ENCODE peak calls at places on chromosomes 4 and X, in four cellular contexts. One of them, this sample, is unnamed.

GRCh38 chrX:153925739-153926593 is at the start of gene ARHGAP4:
- DNase-seq in pancreas: no peak
- DNase-seq in left colon: no peak
- DNase-seq in H7: peak
- DNase-seq in this sample: peak

GRCh38 chrX:18426004-18426320 is 554 bp downstream of the CDKL5 start:
- DNase-seq in pancreas: peak
- DNase-seq in left colon: no peak
- DNase-seq in H7: no peak
- DNase-seq in this sample: no peak

GRCh38 chr4:105350859-105351494 is 122.9 kb downstream of the PPA2 start:
- DNase-seq in H7: no peak
- DNase-seq in left colon: no peak
- DNase-seq in pancreas: no peak
- DNase-seq in this sample: no peak

GRCh38 chr4:39855909-39856512 is 121.7 kb downstream of the PDS5A start:
- DNase-seq in H7: no peak
- DNase-seq in left colon: no peak
- DNase-seq in pancreas: no peak
- DNase-seq in this sample: no peak

GRCh38 chr4:115090483-115091075 is 22.8 kb downstream of the NDST4 start:
- DNase-seq in pancreas: no peak
- DNase-seq in left colon: no peak
- DNase-seq in H7: peak
- DNase-seq in this sample: peak

GRCh38 chrX:110409925-110410324 is 51.3 kb downstream of the RTL9 start:
- DNase-seq in H7: no peak
- DNase-seq in pancreas: no peak
- DNase-seq in left colon: no peak
- DNase-seq in this sample: no peak

GRCh38 chr4:126778348-126778747 is 854.4 kb upstream of the INTU start:
- DNase-seq in left colon: no peak
- DNase-seq in H7: no peak
- DNase-seq in pancreas: no peak
- DNase-seq in this sample: no peak

GRCh38 chrX:118755633-118756032 is 28.2 kb downstream of the IL13RA1 start:
- DNase-seq in pancreas: no peak
- DNase-seq in left colon: no peak
- DNase-seq in H7: no peak
- DNase-seq in this sample: no peak

GRCh38 chr4:37995299-37995821 is 35.2 kb downstream of the PTTG2 start:
- DNase-seq in left colon: no peak
- DNase-seq in H7: no peak
- DNase-seq in pancreas: no peak
- DNase-seq in this sample: no peak

GRCh38 chr4:39664828-39665731 is 26.4 kb upstream of the SMIM14 start:
- DNase-seq in pancreas: no peak
- DNase-seq in H7: no peak
- DNase-seq in left colon: no peak
- DNase-seq in this sample: no peak

GRCh38 chr4:2824329-2825183 is 19.1 kb upstream of the ADD1 start:
- DNase-seq in pancreas: no peak
- DNase-seq in left colon: peak
- DNase-seq in H7: peak
- DNase-seq in this sample: no peak

GRCh38 chr4:177308125-177308524 is 1.5 kb upstream of the NEIL3 start:
- DNase-seq in H7: no peak
- DNase-seq in left colon: no peak
- DNase-seq in pancreas: no peak
- DNase-seq in this sample: no peak

GRCh38 chr4:123444298-123444731 is 47.7 kb downstream of the SPRY1 start:
- DNase-seq in left colon: peak
- DNase-seq in H7: peak
- DNase-seq in pancreas: peak
- DNase-seq in this sample: peak

GRCh38 chr4:158314756-158315487 is 104.6 kb downstream of the TMEM144 start:
- DNase-seq in pancreas: no peak
- DNase-seq in H7: no peak
- DNase-seq in left colon: no peak
- DNase-seq in this sample: no peak

GRCh38 chrX:111349934-111350333 is 62.1 kb downstream of the DCX start:
- DNase-seq in H7: no peak
- DNase-seq in left colon: no peak
- DNase-seq in pancreas: no peak
- DNase-seq in this sample: no peak

GRCh38 chr4:25769251-25769650 is 93.5 kb downstream of the SEL1L3 start:
- DNase-seq in left colon: no peak
- DNase-seq in pancreas: no peak
- DNase-seq in H7: no peak
- DNase-seq in this sample: no peak

GRCh38 chr4:26779674-26780073 is 81.0 kb upstream of the STIM2 start:
- DNase-seq in pancreas: no peak
- DNase-seq in H7: no peak
- DNase-seq in left colon: no peak
- DNase-seq in this sample: no peak

GRCh38 chr4:53576676-53577372 is 14.5 kb downstream of the LNX1 start:
- DNase-seq in pancreas: no peak
- DNase-seq in H7: no peak
- DNase-seq in left colon: no peak
- DNase-seq in this sample: no peak

GRCh38 chr4:187232201-187232600 is 508.5 kb upstream of the FAT1 start:
- DNase-seq in left colon: no peak
- DNase-seq in H7: no peak
- DNase-seq in pancreas: no peak
- DNase-seq in this sample: no peak

GRCh38 chr4:85543832-85544231 is 68.9 kb downstream of the ARHGAP24 start:
- DNase-seq in pancreas: no peak
- DNase-seq in H7: peak
- DNase-seq in left colon: no peak
- DNase-seq in this sample: no peak

GRCh38 chrX:31590581-31591113 is 518.8 kb upstream of the FTHL17 start:
- DNase-seq in left colon: no peak
- DNase-seq in pancreas: no peak
- DNase-seq in H7: no peak
- DNase-seq in this sample: no peak

GRCh38 chr4:13325744-13326143 is 158.4 kb downstream of the RAB28 start:
- DNase-seq in pancreas: no peak
- DNase-seq in H7: no peak
- DNase-seq in left colon: no peak
- DNase-seq in this sample: peak